ENCODE peak calls at places on chromosomes 12 and 14, in nine cellular contexts. B, S, Q, H, T, I, M, A and R are unnamed samples.

GRCh38 chr14:89927466-89927865 is 27.1 kb downstream of the EFCAB11 start:
- DNase-seq in B (no peak), M (no peak), A (no peak), I (no peak), Q (peak; percentile 66), H (no peak), S (no peak), T (no peak), R (no peak)

GRCh38 chr14:101820283-101820798 is 58.8 kb downstream of the PPP2R5C start:
- DNase-seq in I (no peak), A (peak; percentile 58), T (no peak), H (no peak), B (no peak), M (no peak), S (no peak), Q (no peak), R (no peak)

GRCh38 chr12:124976999-124977398 is 11.9 kb downstream of the DHX37 start:
- DNase-seq in B (no peak), M (no peak), A (no peak), H (no peak), S (no peak), I (no peak), T (no peak), Q (no peak), R (no peak)

GRCh38 chr14:63178912-63179311 is 25.3 kb upstream of the RHOJ start:
- DNase-seq in A (no peak), M (no peak), Q (peak; percentile 41), H (no peak), I (no peak), B (no peak), S (no peak), T (peak; percentile 81), R (peak; percentile 64)

GRCh38 chr12:22048351-22049041 is 2.5 kb downstream of the CMAS start:
- DNase-seq in H (no peak), A (no peak), Q (no peak), S (no peak), M (no peak), I (no peak), T (no peak), B (peak; percentile 64), R (no peak)

GRCh38 chr14:88551936-88552565 is 2.8 kb downstream of the PTPN21 start:
- DNase-seq in H (no peak), B (peak; percentile 57), S (no peak), T (no peak), I (no peak), Q (peak; percentile 23), A (no peak), M (no peak), R (no peak)

GRCh38 chr12:65051196-65051595 is 69.9 kb downstream of the WIF1 start:
- DNase-seq in I (no peak), T (no peak), M (no peak), H (no peak), Q (no peak), S (no peak), B (no peak), A (no peak), R (no peak)

GRCh38 chr14:50954811-50955372 is 10.6 kb upstream of the PYGL start:
- DNase-seq in T (peak; percentile 57), A (no peak), M (no peak), I (no peak), Q (peak; percentile 81), B (peak; percentile 52), S (no peak), H (no peak), R (peak; percentile 73)